ENCODE peak calls at places on chromosomes 2 and 18, in five cellular contexts. L is osteocyte, T is cardiac fibroblast, H is M059J, B is fibroblast of lung. R is an unnamed sample.

GRCh38 chr2:63345285-63345633 is 243.0 kb downstream of the WDPCP start:
- DNase-seq in L (no peak), T (no peak), H (no peak), B (no peak), R (no peak)

GRCh38 chr18:34158881-34159690 is 65.6 kb downstream of the NOL4 start:
- DNase-seq in L (peak; percentile 86), T (peak; percentile 2), H (peak; percentile 6), B (peak; percentile 36), R (no peak)

GRCh38 chr2:55926974-55927373 is 3.4 kb upstream of the EFEMP1 start:
- DNase-seq in L (no peak), T (no peak), H (no peak), B (no peak), R (no peak)

GRCh38 chr2:145919507-145919906 is 1399.6 kb upstream of the ZEB2 start:
- DNase-seq in L (no peak), T (peak; percentile 42), H (no peak), B (peak; percentile 57), R (no peak)

GRCh38 chr2:158755738-158756137 is 39.4 kb upstream of the DAPL1 start:
- DNase-seq in L (no peak), T (no peak), H (no peak), B (no peak), R (no peak)

GRCh38 chr2:69177785-69178636 is 165.0 kb downstream of the ANTXR1 start:
- DNase-seq in L (peak; percentile 85), T (peak; percentile 98), H (peak; percentile 83), B (peak; percentile 95), R (peak; percentile 94)

GRCh38 chr2:172561270-172561669 is 5.4 kb downstream of the PDK1 start:
- DNase-seq in L (no peak), T (no peak), H (no peak), B (no peak), R (no peak)

GRCh38 chr18:9688036-9688741 is 19.9 kb upstream of the RAB31 start:
- DNase-seq in L (peak; percentile 56), T (peak; percentile 59), H (no peak), B (peak; percentile 60), R (no peak)

GRCh38 chr18:2240311-2240705 is 331.0 kb downstream of the METTL4 start:
- DNase-seq in L (no peak), T (peak; percentile 20), H (peak; percentile 12), B (peak; percentile 46), R (no peak)

GRCh38 chr2:119155633-119156032 is 2.9 kb downstream of the C1QL2 start:
- DNase-seq in L (no peak), T (no peak), H (no peak), B (no peak), R (no peak)

GRCh38 chr18:39313992-39314391 is 1748.4 kb upstream of the CELF4 start:
- DNase-seq in L (no peak), T (no peak), H (no peak), B (no peak), R (no peak)

GRCh38 chr2:47653909-47654789 is 128.8 kb upstream of the MSH6 start:
- DNase-seq in L (no peak), T (peak; percentile 39), H (peak; percentile 26), B (peak; percentile 11), R (peak; percentile 22)

GRCh38 chr2:224086226-224086911 is 47.3 kb upstream of the SERPINE2 start:
- DNase-seq in L (no peak), T (peak; percentile 96), H (peak; percentile 91), B (peak; percentile 93), R (no peak)

GRCh38 chr2:234861841-234862735 is 89.7 kb upstream of the SH3BP4 start:
- DNase-seq in L (no peak), T (no peak), H (peak; percentile 33), B (no peak), R (peak; percentile 71)

GRCh38 chr2:27255660-27256059 is 7.2 kb downstream of the SLC30A3 start:
- DNase-seq in L (no peak), T (peak; percentile 72), H (no peak), B (peak; percentile 74), R (no peak)

GRCh38 chr2:157032019-157032418 is 225.5 kb upstream of the GALNT5 start:
- DNase-seq in L (no peak), T (peak; percentile 98), H (peak; percentile 88), B (peak; percentile 95), R (peak; percentile 7)

GRCh38 chr2:19359021-19359357 is 566 bp upstream of the OSR1 start:
- DNase-seq in L (peak; percentile 80), T (no peak), H (no peak), B (no peak), R (no peak)

GRCh38 chr18:12254820-12255511 is 805 bp downstream of the CIDEA start:
- DNase-seq in L (no peak), T (no peak), H (no peak), B (no peak), R (no peak)

GRCh38 chr18:70420151-70420898 is 131.5 kb downstream of the SOCS6 start:
- DNase-seq in L (no peak), T (peak; percentile 89), H (peak; percentile 81), B (peak; percentile 93), R (peak; percentile 12)

GRCh38 chr18:79385749-79386341 is 9.9 kb upstream of the NFATC1 start:
- DNase-seq in L (peak; percentile 77), T (no peak), H (no peak), B (no peak), R (no peak)

GRCh38 chr2:106975641-106976040 is 89.7 kb upstream of the ST6GAL2 start:
- DNase-seq in L (no peak), T (no peak), H (no peak), B (no peak), R (no peak)

GRCh38 chr2:31877008-31877407 is 133.8 kb downstream of the MEMO1 start:
- DNase-seq in L (no peak), T (peak; percentile 40), H (peak; percentile 25), B (peak; percentile 56), R (no peak)

GRCh38 chr2:208252766-208253492 is 1.9 kb downstream of the IDH1 start:
- DNase-seq in L (no peak), T (no peak), H (no peak), B (peak; percentile 33), R (no peak)

GRCh38 chr2:44550571-44550970 is 188.8 kb downstream of the CAMKMT start:
- DNase-seq in L (no peak), T (peak; percentile 43), H (peak; percentile 22), B (no peak), R (no peak)

GRCh38 chr2:101440127-101440738 is 34.7 kb downstream of the RFX8 start:
- DNase-seq in L (no peak), T (peak; percentile 54), H (no peak), B (peak; percentile 87), R (no peak)

GRCh38 chr2:161991991-161992390 is 82.0 kb downstream of the DPP4 start:
- DNase-seq in L (no peak), T (no peak), H (peak; percentile 50), B (no peak), R (no peak)

GRCh38 chr2:161067846-161068245 is 92.4 kb upstream of the TANK start:
- DNase-seq in L (no peak), T (no peak), H (no peak), B (no peak), R (no peak)

GRCh38 chr2:10163498-10164486 is 41.3 kb downstream of the RRM2 start:
- DNase-seq in L (no peak), T (peak; percentile 52), H (no peak), B (no peak), R (no peak)

GRCh38 chr2:109352898-109353689 is 224.1 kb downstream of the SH3RF3 start:
- DNase-seq in L (peak; percentile 83), T (no peak), H (no peak), B (no peak), R (no peak)

GRCh38 chr18:44682181-44682870 is 1.6 kb downstream of the SETBP1 start:
- DNase-seq in L (no peak), T (no peak), H (peak; percentile 12), B (no peak), R (no peak)

GRCh38 chr2:102226612-102227351 is 40.0 kb downstream of the IL1RL2 start:
- DNase-seq in L (peak; percentile 27), T (no peak), H (peak; percentile 59), B (peak; percentile 52), R (no peak)

GRCh38 chr2:190357596-190357995 is 14.2 kb downstream of the INPP1 start:
- DNase-seq in L (no peak), T (no peak), H (no peak), B (peak; percentile 55), R (no peak)

R was measured in adrenal gland.